ENCODE peak calls at places on chromosomes 3 and 15, in ten cellular contexts. Q, W, Y, D, J, L, R, M, Z and I are unnamed samples.

GRCh38 chr3:154050766-154051165 is 70.4 kb upstream of the ARHGEF26 start:
- DNase-seq in J (no peak), W (no peak), Y (no peak), M (no peak), D (no peak), Z (no peak), Q (no peak), L (no peak), R (no peak), I (no peak)

GRCh38 chr3:16460886-16461285 is 52.6 kb downstream of the RFTN1 start:
- DNase-seq in L (no peak), W (no peak), D (no peak), J (no peak), Z (no peak), R (no peak), Q (no peak), M (no peak), Y (no peak), I (no peak)

GRCh38 chr15:89795996-89796395 is 18.7 kb downstream of the ANPEP start:
- DNase-seq in Q (no peak), L (no peak), W (no peak), R (no peak), D (no peak), J (no peak), Z (no peak), Y (no peak), M (no peak), I (no peak)

GRCh38 chr3:127065138-127065427 is 82.2 kb downstream of the PLXNA1 start:
- DNase-seq in Y (no peak), L (no peak), W (no peak), R (no peak), M (no peak), J (peak), Z (no peak), D (no peak), Q (no peak), I (no peak)

GRCh38 chr15:76340198-76340801 is 3.7 kb downstream of the ISL2 start:
- DNase-seq in Z (no peak), W (no peak), Y (no peak), D (no peak), R (peak), M (no peak), Q (peak), J (peak), L (peak), I (no peak)

GRCh38 chr15:93987068-93987467 is 244.3 kb upstream of the MCTP2 start:
- DNase-seq in Q (no peak), M (no peak), Y (no peak), R (no peak), L (no peak), Z (no peak), D (no peak), W (no peak), J (no peak), I (no peak)

GRCh38 chr15:53197426-53197839 is 407.3 kb upstream of the ONECUT1 start:
- DNase-seq in Y (peak), D (peak), L (peak), R (no peak), M (peak), J (peak), Z (peak), W (peak), Q (peak), I (peak)

GRCh38 chr3:14780927-14781507 is 37.7 kb upstream of the FGD5 start:
- DNase-seq in Z (peak), J (peak), D (peak), Q (peak), W (peak), R (peak), L (peak), M (peak), Y (no peak), I (no peak)

GRCh38 chr3:54691230-54691900 is 236.5 kb downstream of the LRTM1 start:
- DNase-seq in Y (no peak), D (peak), L (peak), R (no peak), Z (peak), J (no peak), M (no peak), Q (no peak), W (no peak), I (no peak)

GRCh38 chr3:52217409-52217805 is 8.0 kb downstream of the TLR9 start:
- DNase-seq in J (no peak), W (no peak), M (no peak), D (no peak), L (no peak), Z (no peak), R (no peak), Q (no peak), Y (no peak), I (no peak)